ENCODE peak calls at places on chromosomes 13 and 19, in four cellular contexts. E is mammary epithelial cell, B is progenitor cell of endocrine pancreas, Y is GM13976. P is an unnamed sample.

GRCh38 chr13:112261924-112262323 is 114.2 kb upstream of the SPACA7 start:
- DNase-seq in E (no peak), B (no peak), Y (no peak), P (no peak)

GRCh38 chr19:48329167-48329891 is 4.0 kb downstream of the EMP3 start:
- DNase-seq in E (peak), B (no peak), Y (peak), P (peak)

GRCh38 chr19:12913011-12913561 is 6.0 kb downstream of the SYCE2 start:
- DNase-seq in E (no peak), B (no peak), Y (no peak), P (no peak)

GRCh38 chr19:4075373-4075772 is 8.7 kb upstream of the ZBTB7A start:
- DNase-seq in E (no peak), B (no peak), Y (no peak), P (no peak)

GRCh38 chr13:101747039-101747438 is 294.6 kb downstream of the ITGBL1 start:
- DNase-seq in E (no peak), B (no peak), Y (no peak), P (no peak)

GRCh38 chr19:34370983-34371382 is 6.0 kb downstream of the GPI start:
- DNase-seq in E (no peak), B (no peak), Y (no peak), P (no peak)

GRCh38 chr13:81683526-81683925 is 1342.6 kb upstream of the SPRY2 start:
- DNase-seq in E (no peak), B (no peak), Y (no peak), P (no peak)

GRCh38 chr19:15181394-15181793 is 19.4 kb downstream of the NOTCH3 start:
- DNase-seq in E (no peak), B (no peak), Y (no peak), P (no peak)

GRCh38 chr13:70889163-70889562 is 780.9 kb upstream of the KLHL1 start:
- DNase-seq in E (no peak), B (no peak), Y (no peak), P (no peak)

GRCh38 chr13:65063753-65064152 is 2166.4 kb downstream of the PCDH9 start:
- DNase-seq in E (no peak), B (no peak), Y (no peak), P (no peak)

GRCh38 chr19:5967994-5968430 is 9.9 kb downstream of the RANBP3 start:
- DNase-seq in E (peak), B (peak), Y (peak), P (peak)

GRCh38 chr13:49367640-49368431 is 76.0 kb downstream of the CAB39L start:
- DNase-seq in E (no peak), B (no peak), Y (no peak), P (no peak)

GRCh38 chr19:38034153-38034835 is 127.3 kb downstream of the SIPA1L3 start:
- DNase-seq in E (no peak), B (no peak), Y (peak), P (no peak)

GRCh38 chr19:18418725-18419194 is 438 bp upstream of the SSBP4 start:
- DNase-seq in E (no peak), B (peak), Y (no peak), P (no peak)

GRCh38 chr13:50130686-50131051 is 115.4 kb downstream of the KCNRG start:
- DNase-seq in E (no peak), B (no peak), Y (peak), P (no peak)

GRCh38 chr19:49340069-49340864 is 5.1 kb downstream of the CD37 start:
- DNase-seq in E (no peak), B (no peak), Y (peak), P (peak)

GRCh38 chr19:18672044-18672451 is 11.4 kb upstream of the CRTC1 start:
- DNase-seq in E (no peak), B (no peak), Y (no peak), P (no peak)

GRCh38 chr19:35349614-35350521 is 2.2 kb downstream of the FFAR1 start:
- DNase-seq in E (no peak), B (no peak), Y (peak), P (no peak)

GRCh38 chr13:18964942-18965341 is 216.7 kb downstream of the TUBA3C start:
- DNase-seq in E (no peak), B (no peak), Y (no peak), P (no peak)

GRCh38 chr13:52851153-52851962 is 2.9 kb upstream of the PCDH8 start:
- DNase-seq in E (no peak), B (peak), Y (peak), P (peak)

GRCh38 chr19:15398501-15399233 is 19.1 kb upstream of the AKAP8 start:
- DNase-seq in E (no peak), B (no peak), Y (no peak), P (no peak)

GRCh38 chr19:31290926-31291590 is 58.2 kb downstream of the TSHZ3 start:
- DNase-seq in E (no peak), B (no peak), Y (no peak), P (no peak)